ENCODE peak calls at places on chromosomes 2 and 18, in five cellular contexts. G, Q, N, B and V are unnamed samples. For H3K9me3 and H3K27me3, the result is how much of the 10 kb centered on the place peaks cover.

GRCh38 chr18:41695441-41695840 is 259.6 kb upstream of the PIK3C3 start:
- DNase-seq in G (no peak), Q (no peak), N (no peak), B (no peak), V (no peak)

GRCh38 chr2:54480025-54480424 is 23.9 kb downstream of the SPTBN1 start:
- DNase-seq in G (no peak), Q (no peak), N (no peak), B (no peak), V (no peak)

GRCh38 chr2:29463181-29463900 is 348.1 kb downstream of the CLIP4 start:
- DNase-seq in G (peak), Q (no peak), N (no peak), B (no peak), V (no peak)

GRCh38 chr2:226758886-226759660 is 40.5 kb downstream of the IRS1 start:
- DNase-seq in G (no peak), Q (no peak), N (no peak), B (no peak), V (no peak)

GRCh38 chr2:43689999-43690398 is 13.8 kb upstream of the C1GALT1C1L start:
- DNase-seq in G (no peak), Q (no peak), N (no peak), B (no peak), V (no peak)

GRCh38 chr18:50819027-50819726 is 639 bp downstream of the MRO start:
- DNase-seq in G (peak), Q (no peak), N (peak), B (peak), V (no peak)

GRCh38 chr2:122627388-122627787 is 871.9 kb downstream of the TSN start:
- DNase-seq in G (no peak), Q (no peak), N (no peak), B (no peak), V (no peak)

GRCh38 chr18:28124239-28125029 is 52.5 kb downstream of the CDH2 start:
- DNase-seq in G (no peak), Q (no peak), N (no peak), B (no peak), V (no peak)

GRCh38 chr2:73103018-73103542 is 9.7 kb downstream of the RAB11FIP5 start:
- DNase-seq in G (no peak), Q (no peak), N (no peak), B (no peak), V (peak)

GRCh38 chr2:110732422-110733413 is at the start of gene ACOXL:
- DNase-seq in G (no peak), Q (peak), N (no peak), B (no peak), V (no peak)

GRCh38 chr2:120622159-120622869 is 113.4 kb upstream of the GLI2 start:
- DNase-seq in G (peak), Q (no peak), N (no peak), B (no peak), V (no peak)

GRCh38 chr2:64119369-64119768 is 24.9 kb downstream of the PELI1 start:
- DNase-seq in G (no peak), Q (no peak), N (no peak), B (no peak), V (no peak)

GRCh38 chr18:61569176-61569892 is 236.1 kb downstream of the CDH20 start:
- DNase-seq in G (no peak), Q (no peak), N (peak), B (no peak), V (peak)

GRCh38 chr2:19785432-19785831 is 116.4 kb downstream of the TTC32 start:
- DNase-seq in G (no peak), Q (no peak), N (peak), B (no peak), V (no peak)

GRCh38 chr2:10934979-10935350 is 23.2 kb downstream of the KCNF1 start:
- DNase-seq in G (no peak), Q (no peak), N (peak), B (no peak), V (no peak)

GRCh38 chr2:134227666-134228065 is 26.2 kb upstream of the MGAT5 start:
- DNase-seq in G (no peak), Q (no peak), N (no peak), B (no peak), V (no peak)

GRCh38 chr2:135916232-135916631 is 40.0 kb upstream of the MCM6 start:
- DNase-seq in G (peak), Q (peak), N (no peak), B (peak), V (no peak)

GRCh38 chr2:209772316-209772715 is 684 bp downstream of the UNC80 start:
- DNase-seq in G (peak), Q (no peak), N (no peak), B (no peak), V (no peak)

GRCh38 chr2:189940913-189941312 is 121.6 kb downstream of the MSTN start:
- DNase-seq in G (no peak), Q (no peak), N (no peak), B (no peak), V (no peak)

GRCh38 chr2:238339814-238340213 is 19.5 kb downstream of the TRAF3IP1 start:
- DNase-seq in G (no peak), Q (no peak), N (no peak), B (peak), V (no peak)

GRCh38 chr18:78586596-78586995 is 393.0 kb upstream of the SALL3 start:
- DNase-seq in G (no peak), Q (no peak), N (no peak), B (no peak), V (no peak)
- H3K9me3 ChIP-seq in G (under half), Q (under half), N (under half), B (under half), V (under half)

GRCh38 chr2:45170976-45171514 is 161.8 kb upstream of the SIX2 start:
- DNase-seq in G (peak), Q (no peak), N (no peak), B (no peak), V (no peak)
- H3K27me3 ChIP-seq in G (half or more), Q (under half), N (half or more), B (under half), V (under half)

GRCh38 chr2:161424992-161425391 is 8.9 kb downstream of the TBR1 start:
- DNase-seq in G (no peak), Q (no peak), N (no peak), B (no peak), V (no peak)

GRCh38 chr2:161423351-161424178 is 7.5 kb downstream of the TBR1 start:
- DNase-seq in G (no peak), Q (no peak), N (no peak), B (no peak), V (no peak)

GRCh38 chr2:161422812-161423211 is 6.7 kb downstream of the TBR1 start:
- DNase-seq in G (no peak), Q (no peak), N (no peak), B (no peak), V (no peak)

GRCh38 chr2:161425966-161426365 is 9.9 kb downstream of the TBR1 start:
- DNase-seq in G (no peak), Q (no peak), N (no peak), B (no peak), V (no peak)

DNA sequence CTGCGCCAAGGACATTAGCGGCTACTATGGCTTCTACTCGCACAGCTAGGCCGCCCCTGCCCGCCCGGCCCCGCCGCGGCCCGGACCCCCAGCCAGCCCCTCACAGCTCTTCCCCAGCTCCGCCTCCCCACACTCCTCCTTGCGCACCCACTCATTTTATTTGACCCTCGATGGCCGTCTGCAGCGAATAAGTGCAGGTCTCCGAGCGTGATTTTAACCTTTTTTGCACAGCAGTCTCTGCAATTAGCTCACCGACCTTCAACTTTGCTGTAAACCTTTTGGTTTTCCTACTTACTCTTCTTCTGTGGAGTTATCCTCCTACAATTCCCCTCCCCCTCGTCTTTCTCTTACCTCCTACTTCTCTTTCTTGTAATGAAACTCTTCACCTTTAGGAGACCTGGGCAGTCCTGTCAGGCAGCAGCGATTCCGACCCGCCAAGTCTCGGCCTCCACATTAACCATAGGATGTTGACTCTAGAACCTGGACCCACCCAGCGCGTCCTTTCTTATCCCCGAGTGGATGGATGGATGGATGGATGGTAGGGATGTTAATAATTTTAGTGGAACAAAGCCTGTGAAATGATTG is 8.2 kb downstream of the TBR1 start:
- DNase-seq in G (no peak), Q (no peak), N (no peak), B (no peak), V (no peak)
- H3K4me3 ChIP-seq in G (peak), Q (no peak), N (peak), B (no peak), V (peak)

DNA sequence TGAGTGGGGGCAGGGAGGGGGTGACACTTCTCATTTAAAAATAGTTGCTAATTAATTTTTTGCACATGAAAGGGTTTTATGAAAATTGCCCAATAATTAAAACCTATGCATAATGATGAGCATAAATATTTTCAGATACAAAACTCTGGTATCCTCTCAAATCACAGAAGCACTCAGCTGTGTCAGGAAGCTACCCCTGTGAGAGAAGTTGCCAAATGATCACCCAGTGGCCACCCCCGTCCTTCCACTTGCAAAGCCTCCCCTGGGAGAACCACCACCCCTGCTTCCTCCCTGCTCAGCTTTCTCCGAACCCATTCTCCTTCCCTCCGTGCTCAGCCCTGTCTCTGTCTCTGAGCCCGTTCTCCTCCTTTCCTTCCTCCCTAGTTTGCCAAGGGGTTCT is 400.2 kb upstream of the SALL3 start:
- DNase-seq in G (no peak), Q (no peak), N (no peak), B (no peak), V (no peak)
- H3K9me3 ChIP-seq in G (under half), Q (under half), N (under half), B (under half), V (under half)